ENCODE peak calls at places on chromosome 17, in eight cellular contexts. S is hippocampal formation; T is colonic mucosa; O is EL; R is T-helper 17 cell; B is effector CD4-positive, alpha-beta T cell; X is sciatic nerve; G is GM12865. P is an unnamed sample.

GRCh38 chr17:5911919-5912318 is 158.3 kb upstream of the WSCD1 start:
- DNase-seq in R (no peak), O (no peak), T (no peak), G (no peak), B (no peak), X (no peak), S (no peak), P (no peak)

GRCh38 chr17:80999224-81000088 is 7.8 kb downstream of the CHMP6 start:
- DNase-seq in S (no peak), T (no peak), X (no peak), O (no peak), B (no peak), R (no peak), G (no peak), P (no peak)

GRCh38 chr17:82666931-82667667 is 18.9 kb upstream of the WDR45B start:
- DNase-seq in T (no peak), R (no peak), B (no peak), O (no peak), S (no peak), G (no peak), X (no peak), P (no peak)

GRCh38 chr17:10803830-10804498 is at the start of gene TMEM238L:
- DNase-seq in X (no peak), T (peak; percentile 92), G (no peak), O (no peak), R (no peak), B (no peak), S (no peak), P (no peak)

GRCh38 chr17:68182940-68183551 is 64.8 kb upstream of the AMZ2 start:
- DNase-seq in B (peak; percentile 73), R (peak; percentile 70), O (no peak), G (peak; percentile 80), S (no peak), X (no peak), T (no peak), P (no peak)

GRCh38 chr17:82228842-82229685 is at the start of gene SLC16A3:
- DNase-seq in T (peak; percentile 65), S (peak; percentile 22), B (peak; percentile 51), X (no peak), R (peak; percentile 66), O (peak; percentile 86), G (peak; percentile 79), P (peak; percentile 83)

GRCh38 chr17:39205112-39205526 is 5.0 kb downstream of the RPL19 start:
- DNase-seq in B (no peak), G (peak; percentile 35), T (no peak), R (no peak), S (no peak), X (no peak), O (no peak), P (no peak)

GRCh38 chr17:82740906-82741759 is 5.7 kb downstream of the FN3K start:
- DNase-seq in R (no peak), O (no peak), S (no peak), X (no peak), G (no peak), B (no peak), T (no peak), P (no peak)

GRCh38 chr17:47843391-47843730 is 2.3 kb upstream of the SCRN2 start:
- DNase-seq in B (no peak), O (no peak), G (no peak), R (no peak), S (no peak), T (no peak), X (no peak), P (no peak)

GRCh38 chr17:79832211-79833109 is 6.8 kb downstream of the CBX4 start:
- DNase-seq in G (no peak), R (no peak), S (peak; percentile 38), X (no peak), B (no peak), T (peak; percentile 71), O (no peak), P (no peak)

GRCh38 chr17:38534498-38534885 is 71.3 kb downstream of the SRCIN1 start:
- DNase-seq in S (no peak), X (no peak), G (no peak), T (no peak), R (no peak), B (no peak), O (no peak), P (no peak)

GRCh38 chr17:68909066-68909465 is 46.1 kb downstream of the ABCA8 start:
- DNase-seq in T (no peak), O (peak; percentile 84), X (peak; percentile 61), R (no peak), G (peak; percentile 44), B (no peak), S (no peak), P (peak; percentile 86)

GRCh38 chr17:75273968-75274708 is 3.1 kb upstream of the MIF4GD start:
- DNase-seq in R (no peak), S (no peak), X (no peak), T (no peak), O (peak; percentile 83), B (no peak), G (no peak), P (peak; percentile 88)

GRCh38 chr17:68600123-68600880 is 865 bp downstream of the FAM20A start:
- DNase-seq in G (peak; percentile 12), X (no peak), S (peak; percentile 8), R (no peak), B (no peak), O (no peak), T (no peak), P (no peak)

GRCh38 chr17:1267471-1267947 is 2.7 kb upstream of the BHLHA9 start:
- DNase-seq in X (no peak), R (no peak), B (no peak), S (no peak), G (no peak), O (no peak), T (peak; percentile 29), P (no peak)

GRCh38 chr17:77164483-77165030 is 23.8 kb downstream of the SEC14L1 start:
- DNase-seq in S (no peak), G (no peak), R (no peak), T (no peak), O (no peak), B (no peak), X (no peak), P (no peak)